ENCODE peak calls at places on chromosome 16, in five cellular contexts. One of them, this sample, is unnamed.

GRCh38 chr16:1100084-1100800 is 4.2 kb upstream of the C1QTNF8 start:
- DNase-seq in HepG2: no peak
- DNase-seq in transverse colon: no peak
- DNase-seq in stomach: no peak
- DNase-seq in ovary: no peak
- DNase-seq in this sample: no peak

GRCh38 chr16:73956592-73957495 is 339.8 kb upstream of the PSMD7 start:
- DNase-seq in HepG2: peak; percentile 50
- DNase-seq in transverse colon: peak; percentile 69
- DNase-seq in stomach: peak; percentile 54
- DNase-seq in ovary: peak; percentile 38
- DNase-seq in this sample: no peak

GRCh38 chr16:84973776-84974523 is 37.4 kb downstream of the ZDHHC7 start:
- DNase-seq in HepG2: no peak
- DNase-seq in transverse colon: no peak
- DNase-seq in stomach: no peak
- DNase-seq in ovary: no peak
- DNase-seq in this sample: no peak

GRCh38 chr16:81495321-81496234 is 51.0 kb downstream of the CMIP start:
- DNase-seq in HepG2: no peak
- DNase-seq in transverse colon: peak; percentile 35
- DNase-seq in stomach: peak; percentile 48
- DNase-seq in ovary: no peak
- DNase-seq in this sample: peak; percentile 78

GRCh38 chr16:64830653-64831052 is 291.2 kb downstream of the CDH11 start:
- DNase-seq in HepG2: no peak
- DNase-seq in transverse colon: no peak
- DNase-seq in stomach: no peak
- DNase-seq in ovary: no peak
- DNase-seq in this sample: no peak

GRCh38 chr16:14300631-14301149 is 229.6 kb downstream of the MRTFB start:
- DNase-seq in HepG2: peak; percentile 88
- DNase-seq in transverse colon: peak; percentile 69
- DNase-seq in stomach: peak; percentile 72
- DNase-seq in ovary: peak; percentile 78
- DNase-seq in this sample: no peak

GRCh38 chr16:57740423-57741071 is 5.0 kb downstream of the KATNB1 start:
- DNase-seq in HepG2: no peak
- DNase-seq in transverse colon: no peak
- DNase-seq in stomach: no peak
- DNase-seq in ovary: peak; percentile 14
- DNase-seq in this sample: no peak

GRCh38 chr16:78363843-78364242 is 264.4 kb downstream of the WWOX start:
- DNase-seq in HepG2: no peak
- DNase-seq in transverse colon: no peak
- DNase-seq in stomach: no peak
- DNase-seq in ovary: no peak
- DNase-seq in this sample: no peak

GRCh38 chr16:24013733-24014645 is 178.2 kb downstream of the PRKCB start:
- DNase-seq in HepG2: no peak
- DNase-seq in transverse colon: peak; percentile 65
- DNase-seq in stomach: peak; percentile 31
- DNase-seq in ovary: no peak
- DNase-seq in this sample: no peak

GRCh38 chr16:48105976-48106375 is 49.8 kb downstream of the ABCC12 start:
- DNase-seq in HepG2: no peak
- DNase-seq in transverse colon: no peak
- DNase-seq in stomach: no peak
- DNase-seq in ovary: no peak
- DNase-seq in this sample: no peak

GRCh38 chr16:3007059-3007956 is 5.4 kb upstream of the CLDN9 start:
- DNase-seq in HepG2: no peak
- DNase-seq in transverse colon: peak; percentile 79
- DNase-seq in stomach: no peak
- DNase-seq in ovary: no peak
- DNase-seq in this sample: no peak

GRCh38 chr16:6672507-6672906 is 660.1 kb upstream of the RBFOX1 start:
- DNase-seq in HepG2: no peak
- DNase-seq in transverse colon: no peak
- DNase-seq in stomach: no peak
- DNase-seq in ovary: no peak
- DNase-seq in this sample: no peak

GRCh38 chr16:15961557-15962205 is 12.3 kb downstream of the ABCC1 start:
- DNase-seq in HepG2: no peak
- DNase-seq in transverse colon: no peak
- DNase-seq in stomach: no peak
- DNase-seq in ovary: no peak
- DNase-seq in this sample: no peak

GRCh38 chr16:72172105-72173034 is at the start of gene PMFBP1:
- DNase-seq in HepG2: peak; percentile 35
- DNase-seq in transverse colon: peak; percentile 18
- DNase-seq in stomach: no peak
- DNase-seq in ovary: no peak
- DNase-seq in this sample: no peak

GRCh38 chr16:66430214-66430613 is 3.1 kb downstream of the BEAN1 start:
- DNase-seq in HepG2: no peak
- DNase-seq in transverse colon: no peak
- DNase-seq in stomach: no peak
- DNase-seq in ovary: no peak
- DNase-seq in this sample: no peak

GRCh38 chr16:53129281-53130192 is 74.7 kb downstream of the CHD9 start:
- DNase-seq in HepG2: peak; percentile 62
- DNase-seq in transverse colon: no peak
- DNase-seq in stomach: no peak
- DNase-seq in ovary: no peak
- DNase-seq in this sample: no peak

GRCh38 chr16:66517586-66518263 is 32.2 kb downstream of the TK2 start:
- DNase-seq in HepG2: no peak
- DNase-seq in transverse colon: no peak
- DNase-seq in stomach: no peak
- DNase-seq in ovary: peak; percentile 61
- DNase-seq in this sample: no peak

GRCh38 chr16:65409505-65409904 is 287.6 kb upstream of the CDH11 start:
- DNase-seq in HepG2: no peak
- DNase-seq in transverse colon: no peak
- DNase-seq in stomach: no peak
- DNase-seq in ovary: no peak
- DNase-seq in this sample: no peak

GRCh38 chr16:25692734-25693508 is 1.2 kb downstream of the HS3ST4 start:
- DNase-seq in HepG2: no peak
- DNase-seq in transverse colon: no peak
- DNase-seq in stomach: no peak
- DNase-seq in ovary: no peak
- DNase-seq in this sample: no peak

GRCh38 chr16:22144520-22144919 is 17.8 kb upstream of the SDR42E2 start:
- DNase-seq in HepG2: no peak
- DNase-seq in transverse colon: no peak
- DNase-seq in stomach: no peak
- DNase-seq in ovary: no peak
- DNase-seq in this sample: no peak

GRCh38 chr16:19136549-19137196 is 22.9 kb downstream of the ITPRIPL2 start:
- DNase-seq in HepG2: no peak
- DNase-seq in transverse colon: peak; percentile 36
- DNase-seq in stomach: no peak
- DNase-seq in ovary: no peak
- DNase-seq in this sample: peak; percentile 68

GRCh38 chr16:18853694-18854093 is 52.3 kb upstream of the ARL6IP1 start:
- DNase-seq in HepG2: no peak
- DNase-seq in transverse colon: no peak
- DNase-seq in stomach: no peak
- DNase-seq in ovary: no peak
- DNase-seq in this sample: no peak

GRCh38 chr16:56608876-56609462 is 585 bp downstream of the MT2A start:
- DNase-seq in HepG2: no peak
- DNase-seq in transverse colon: no peak
- DNase-seq in stomach: no peak
- DNase-seq in ovary: no peak
- DNase-seq in this sample: no peak

GRCh38 chr16:56607675-56608042 is 725 bp upstream of the MT2A start:
- DNase-seq in HepG2: no peak
- DNase-seq in transverse colon: no peak
- DNase-seq in stomach: no peak
- DNase-seq in ovary: no peak
- DNase-seq in this sample: no peak

GRCh38 chr16:56609463-56609921 is 1.1 kb downstream of the MT2A start:
- DNase-seq in HepG2: peak; percentile 75
- DNase-seq in transverse colon: peak; percentile 86
- DNase-seq in stomach: peak; percentile 81
- DNase-seq in ovary: peak; percentile 64
- DNase-seq in this sample: peak; percentile 88

GRCh38 chr16:56606688-56607618 is 1.4 kb upstream of the MT2A start:
- DNase-seq in HepG2: peak; percentile 97
- DNase-seq in transverse colon: peak; percentile 67
- DNase-seq in stomach: peak; percentile 62
- DNase-seq in ovary: peak; percentile 62
- DNase-seq in this sample: peak; percentile 96

DNA sequence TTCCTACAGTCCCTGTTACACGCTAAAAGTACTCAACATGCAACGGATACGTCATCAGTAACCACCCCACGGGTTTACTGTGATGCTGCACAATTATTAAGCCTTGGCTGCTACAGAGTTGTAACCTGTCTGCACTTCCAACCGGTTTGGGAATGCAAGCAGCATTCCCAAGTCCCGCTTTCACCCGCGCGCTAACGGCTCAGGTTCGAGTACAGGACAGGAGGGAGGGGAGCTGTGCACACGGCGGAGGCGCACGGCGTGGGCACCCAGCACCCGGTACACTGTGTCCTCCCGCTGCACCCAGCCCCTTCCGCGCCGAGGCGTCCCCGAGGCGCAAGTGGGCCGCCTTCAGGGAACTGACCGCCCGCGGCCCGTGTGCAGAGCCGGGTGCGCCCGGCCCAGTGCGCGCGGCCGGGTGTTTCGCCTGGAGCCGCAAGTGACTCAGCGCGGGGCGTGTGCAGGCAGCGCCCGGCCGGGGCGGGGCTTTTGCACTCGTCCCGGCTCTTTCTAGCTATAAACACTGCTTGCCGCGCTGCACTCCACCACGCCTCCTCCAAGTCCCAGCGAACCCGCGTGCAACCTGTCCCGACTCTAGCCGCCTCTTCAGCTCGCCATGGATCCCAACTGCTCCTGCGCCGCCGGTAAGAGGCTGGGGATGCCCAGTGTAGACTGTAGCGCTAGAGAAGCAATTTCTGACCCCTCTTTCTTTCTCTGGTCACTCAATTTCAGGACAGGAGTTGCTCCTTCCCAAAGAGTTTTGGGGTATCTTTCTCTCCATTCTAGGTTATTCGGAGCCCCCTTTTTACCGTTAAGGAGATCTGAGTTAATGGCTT is at the start of gene MT2A:
- DNase-seq in HepG2: peak; percentile 94
- DNase-seq in transverse colon: peak; percentile 96
- DNase-seq in stomach: peak; percentile 97
- DNase-seq in ovary: peak; percentile 90
- DNase-seq in this sample: peak; percentile 97
- H3K4me1 ChIP-seq in HepG2: peaks cover 72% of the 10 kb centered on the region
- H3K4me1 ChIP-seq in transverse colon: peaks cover 17% of the 10 kb centered on the region
- H3K4me1 ChIP-seq in stomach: peaks cover 47% of the 10 kb centered on the region
- H3K4me1 ChIP-seq in ovary: peaks cover 27% of the 10 kb centered on the region
- H3K4me1 ChIP-seq in this sample: peaks cover 67% of the 10 kb centered on the region

GRCh38 chr16:17067882-17068281 is 402.9 kb downstream of the XYLT1 start:
- DNase-seq in HepG2: no peak
- DNase-seq in transverse colon: no peak
- DNase-seq in stomach: no peak
- DNase-seq in ovary: no peak
- DNase-seq in this sample: no peak

GRCh38 chr16:17076121-17076757 is 394.5 kb downstream of the XYLT1 start:
- DNase-seq in HepG2: no peak
- DNase-seq in transverse colon: no peak
- DNase-seq in stomach: no peak
- DNase-seq in ovary: no peak
- DNase-seq in this sample: no peak

GRCh38 chr16:17072104-17072503 is 398.7 kb downstream of the XYLT1 start:
- DNase-seq in HepG2: no peak
- DNase-seq in transverse colon: no peak
- DNase-seq in stomach: no peak
- DNase-seq in ovary: no peak
- DNase-seq in this sample: no peak

GRCh38 chr16:17068524-17068923 is 402.2 kb downstream of the XYLT1 start:
- DNase-seq in HepG2: no peak
- DNase-seq in transverse colon: no peak
- DNase-seq in stomach: no peak
- DNase-seq in ovary: no peak
- DNase-seq in this sample: no peak

DNA sequence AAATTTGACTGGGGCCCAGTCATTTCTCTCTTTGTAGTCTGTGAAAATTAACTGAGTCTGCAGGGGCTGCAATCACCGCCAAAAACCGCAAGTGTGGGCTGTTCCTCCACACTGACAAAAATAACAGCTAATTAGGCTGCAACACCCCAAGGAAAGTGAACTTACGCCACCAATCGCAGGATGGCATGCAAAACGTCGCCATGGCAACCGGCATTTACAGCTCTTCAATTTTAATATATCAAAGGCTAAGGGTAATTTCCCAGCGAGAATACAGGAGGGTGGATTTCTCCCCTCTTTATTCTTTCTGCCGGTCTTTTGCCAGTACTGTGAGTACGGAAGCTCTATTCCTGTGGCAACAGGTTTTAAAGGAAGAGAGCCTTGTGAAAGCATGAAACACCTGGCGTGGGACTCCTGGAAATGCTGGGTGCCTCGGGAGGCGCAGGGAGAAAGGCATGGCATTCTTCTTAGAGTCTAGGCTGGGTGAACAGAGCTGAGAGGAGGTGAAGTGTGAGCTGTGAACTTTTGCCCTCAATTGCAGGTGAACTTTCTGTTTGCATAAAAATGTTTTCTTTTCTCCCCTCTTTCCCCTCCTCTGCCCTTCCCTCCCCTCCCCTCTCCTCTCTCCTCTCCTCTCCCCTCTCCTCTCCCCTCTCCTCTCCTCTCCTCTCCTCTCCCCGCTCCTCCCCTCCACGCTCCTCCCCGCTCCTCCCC is 399.7 kb downstream of the XYLT1 start:
- DNase-seq in HepG2: no peak
- DNase-seq in transverse colon: peak; percentile 76
- DNase-seq in stomach: peak; percentile 49
- DNase-seq in ovary: peak; percentile 30
- DNase-seq in this sample: no peak
- TF ChIP-seq EP300 in HepG2: no peak
- TF ChIP-seq EP300 in transverse colon: no peak
- TF ChIP-seq EP300 in stomach: no peak
- TF ChIP-seq EP300 in ovary: no peak
- TF ChIP-seq EP300 in this sample: no peak

GRCh38 chr16:87165885-87166284 is 151.3 kb downstream of the C16orf95 start:
- DNase-seq in HepG2: no peak
- DNase-seq in transverse colon: no peak
- DNase-seq in stomach: no peak
- DNase-seq in ovary: no peak
- DNase-seq in this sample: no peak
- TF ChIP-seq POLR2A in HepG2: no peak
- TF ChIP-seq POLR2A in transverse colon: no peak
- TF ChIP-seq POLR2A in stomach: no peak
- TF ChIP-seq POLR2A in ovary: no peak
- TF ChIP-seq POLR2A in this sample: no peak

DNA sequence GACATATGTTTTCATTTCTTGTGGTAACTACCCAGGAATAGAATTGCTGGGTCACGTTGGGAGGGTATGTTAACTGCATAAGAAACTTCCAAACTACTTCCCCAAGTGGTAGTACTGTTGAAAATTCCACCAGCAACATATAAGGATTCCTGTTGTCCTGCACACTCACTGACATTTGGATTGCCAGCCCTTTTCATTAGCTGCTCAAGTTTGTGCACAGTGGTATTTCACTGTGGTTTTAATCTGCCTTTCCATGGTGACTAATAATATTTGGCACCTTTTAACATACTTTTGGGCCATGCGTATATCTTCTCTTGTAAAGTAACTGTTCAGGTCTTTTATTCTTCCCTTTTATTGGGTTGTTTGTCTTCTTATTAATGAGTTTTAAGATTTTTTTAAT is 103.3 kb downstream of the GNAO1 start:
- DNase-seq in HepG2: no peak
- DNase-seq in transverse colon: no peak
- DNase-seq in stomach: no peak
- DNase-seq in ovary: no peak
- DNase-seq in this sample: no peak
- H3K4me1 ChIP-seq in HepG2: no peaks in the 10 kb centered on the region
- H3K4me1 ChIP-seq in transverse colon: peaks cover 21% of the 10 kb centered on the region
- H3K4me1 ChIP-seq in stomach: peaks cover 8% of the 10 kb centered on the region
- H3K4me1 ChIP-seq in ovary: no peaks in the 10 kb centered on the region
- H3K4me1 ChIP-seq in this sample: peaks cover 29% of the 10 kb centered on the region

This sample was measured in suprapubic skin.